ENCODE peak calls at places on chromosomes 3 and 15, in eight cellular contexts. One of them, this sample, is unnamed.

GRCh38 chr3:113698891-113699465 is 2.5 kb upstream of the USF3 start:
- DNase-seq in activated CD4-positive, alpha-beta T cell treated with anti-CD3 and anti-CD28 coated beads, Interleukin-2, amount 50 U/mL, for 48 hours: peak
- DNase-seq in body of pancreas: peak
- DNase-seq in stimulated activated CD4-positive, alpha-beta T cell treated with anti-CD3 and anti-CD28 coated beads, Interleukin-2, amount 100 ng/mL, for 4 hours: no peak
- DNase-seq in WERI-Rb-1: no peak
- DNase-seq in amniotic epithelial cell: no peak
- DNase-seq in HepG2: no peak
- DNase-seq in frontal cortex: peak
- DNase-seq in this sample: no peak

GRCh38 chr3:23992051-23992628 is 47.1 kb downstream of the NR1D2 start:
- DNase-seq in activated CD4-positive, alpha-beta T cell treated with anti-CD3 and anti-CD28 coated beads, Interleukin-2, amount 50 U/mL, for 48 hours: no peak
- DNase-seq in body of pancreas: no peak
- DNase-seq in stimulated activated CD4-positive, alpha-beta T cell treated with anti-CD3 and anti-CD28 coated beads, Interleukin-2, amount 100 ng/mL, for 4 hours: no peak
- DNase-seq in WERI-Rb-1: peak
- DNase-seq in amniotic epithelial cell: peak
- DNase-seq in HepG2: no peak
- DNase-seq in frontal cortex: peak
- DNase-seq in this sample: peak

GRCh38 chr3:157913751-157914150 is 192.5 kb downstream of the SHOX2 start:
- DNase-seq in activated CD4-positive, alpha-beta T cell treated with anti-CD3 and anti-CD28 coated beads, Interleukin-2, amount 50 U/mL, for 48 hours: no peak
- DNase-seq in body of pancreas: no peak
- DNase-seq in stimulated activated CD4-positive, alpha-beta T cell treated with anti-CD3 and anti-CD28 coated beads, Interleukin-2, amount 100 ng/mL, for 4 hours: no peak
- DNase-seq in WERI-Rb-1: no peak
- DNase-seq in amniotic epithelial cell: no peak
- DNase-seq in HepG2: no peak
- DNase-seq in frontal cortex: no peak
- DNase-seq in this sample: no peak

GRCh38 chr3:142468456-142468855 is 20.6 kb upstream of the XRN1 start:
- DNase-seq in activated CD4-positive, alpha-beta T cell treated with anti-CD3 and anti-CD28 coated beads, Interleukin-2, amount 50 U/mL, for 48 hours: no peak
- DNase-seq in body of pancreas: no peak
- DNase-seq in stimulated activated CD4-positive, alpha-beta T cell treated with anti-CD3 and anti-CD28 coated beads, Interleukin-2, amount 100 ng/mL, for 4 hours: no peak
- DNase-seq in WERI-Rb-1: no peak
- DNase-seq in amniotic epithelial cell: no peak
- DNase-seq in HepG2: no peak
- DNase-seq in frontal cortex: no peak
- DNase-seq in this sample: no peak

GRCh38 chr15:100781961-100782525 is 97.6 kb upstream of the ALDH1A3 start:
- DNase-seq in activated CD4-positive, alpha-beta T cell treated with anti-CD3 and anti-CD28 coated beads, Interleukin-2, amount 50 U/mL, for 48 hours: no peak
- DNase-seq in body of pancreas: no peak
- DNase-seq in stimulated activated CD4-positive, alpha-beta T cell treated with anti-CD3 and anti-CD28 coated beads, Interleukin-2, amount 100 ng/mL, for 4 hours: no peak
- DNase-seq in WERI-Rb-1: no peak
- DNase-seq in amniotic epithelial cell: no peak
- DNase-seq in HepG2: no peak
- DNase-seq in frontal cortex: no peak
- DNase-seq in this sample: no peak

GRCh38 chr3:178277605-178278004 is 258.6 kb upstream of the KCNMB2 start:
- DNase-seq in activated CD4-positive, alpha-beta T cell treated with anti-CD3 and anti-CD28 coated beads, Interleukin-2, amount 50 U/mL, for 48 hours: no peak
- DNase-seq in body of pancreas: peak
- DNase-seq in stimulated activated CD4-positive, alpha-beta T cell treated with anti-CD3 and anti-CD28 coated beads, Interleukin-2, amount 100 ng/mL, for 4 hours: no peak
- DNase-seq in WERI-Rb-1: no peak
- DNase-seq in amniotic epithelial cell: peak
- DNase-seq in HepG2: no peak
- DNase-seq in frontal cortex: no peak
- DNase-seq in this sample: no peak

GRCh38 chr3:12716605-12717121 is 42.4 kb downstream of the TMEM40 start:
- DNase-seq in activated CD4-positive, alpha-beta T cell treated with anti-CD3 and anti-CD28 coated beads, Interleukin-2, amount 50 U/mL, for 48 hours: no peak
- DNase-seq in body of pancreas: no peak
- DNase-seq in stimulated activated CD4-positive, alpha-beta T cell treated with anti-CD3 and anti-CD28 coated beads, Interleukin-2, amount 100 ng/mL, for 4 hours: no peak
- DNase-seq in WERI-Rb-1: no peak
- DNase-seq in amniotic epithelial cell: peak
- DNase-seq in HepG2: no peak
- DNase-seq in frontal cortex: no peak
- DNase-seq in this sample: no peak

GRCh38 chr3:150278843-150279341 is 129.2 kb upstream of the TSC22D2 start:
- DNase-seq in activated CD4-positive, alpha-beta T cell treated with anti-CD3 and anti-CD28 coated beads, Interleukin-2, amount 50 U/mL, for 48 hours: no peak
- DNase-seq in body of pancreas: no peak
- DNase-seq in stimulated activated CD4-positive, alpha-beta T cell treated with anti-CD3 and anti-CD28 coated beads, Interleukin-2, amount 100 ng/mL, for 4 hours: no peak
- DNase-seq in WERI-Rb-1: no peak
- DNase-seq in amniotic epithelial cell: no peak
- DNase-seq in HepG2: no peak
- DNase-seq in frontal cortex: no peak
- DNase-seq in this sample: no peak

GRCh38 chr3:179811321-179812095 is 158.7 kb downstream of the USP13 start:
- DNase-seq in activated CD4-positive, alpha-beta T cell treated with anti-CD3 and anti-CD28 coated beads, Interleukin-2, amount 50 U/mL, for 48 hours: peak
- DNase-seq in body of pancreas: peak
- DNase-seq in stimulated activated CD4-positive, alpha-beta T cell treated with anti-CD3 and anti-CD28 coated beads, Interleukin-2, amount 100 ng/mL, for 4 hours: no peak
- DNase-seq in WERI-Rb-1: peak
- DNase-seq in amniotic epithelial cell: peak
- DNase-seq in HepG2: peak
- DNase-seq in frontal cortex: peak
- DNase-seq in this sample: peak

GRCh38 chr3:165984589-165984988 is 147.4 kb upstream of the BCHE start:
- DNase-seq in activated CD4-positive, alpha-beta T cell treated with anti-CD3 and anti-CD28 coated beads, Interleukin-2, amount 50 U/mL, for 48 hours: no peak
- DNase-seq in body of pancreas: no peak
- DNase-seq in stimulated activated CD4-positive, alpha-beta T cell treated with anti-CD3 and anti-CD28 coated beads, Interleukin-2, amount 100 ng/mL, for 4 hours: no peak
- DNase-seq in WERI-Rb-1: no peak
- DNase-seq in amniotic epithelial cell: no peak
- DNase-seq in HepG2: no peak
- DNase-seq in frontal cortex: no peak
- DNase-seq in this sample: no peak

GRCh38 chr15:63909819-63910437 is 76.2 kb upstream of the HERC1 start:
- DNase-seq in activated CD4-positive, alpha-beta T cell treated with anti-CD3 and anti-CD28 coated beads, Interleukin-2, amount 50 U/mL, for 48 hours: no peak
- DNase-seq in body of pancreas: peak
- DNase-seq in stimulated activated CD4-positive, alpha-beta T cell treated with anti-CD3 and anti-CD28 coated beads, Interleukin-2, amount 100 ng/mL, for 4 hours: no peak
- DNase-seq in WERI-Rb-1: peak
- DNase-seq in amniotic epithelial cell: peak
- DNase-seq in HepG2: no peak
- DNase-seq in frontal cortex: no peak
- DNase-seq in this sample: peak

GRCh38 chr3:2454865-2455264 is 356.2 kb downstream of the CNTN4 start:
- DNase-seq in activated CD4-positive, alpha-beta T cell treated with anti-CD3 and anti-CD28 coated beads, Interleukin-2, amount 50 U/mL, for 48 hours: no peak
- DNase-seq in body of pancreas: no peak
- DNase-seq in stimulated activated CD4-positive, alpha-beta T cell treated with anti-CD3 and anti-CD28 coated beads, Interleukin-2, amount 100 ng/mL, for 4 hours: no peak
- DNase-seq in WERI-Rb-1: no peak
- DNase-seq in amniotic epithelial cell: no peak
- DNase-seq in HepG2: no peak
- DNase-seq in frontal cortex: no peak
- DNase-seq in this sample: no peak

GRCh38 chr3:60708191-60708975 is 542.9 kb downstream of the FHIT start:
- DNase-seq in activated CD4-positive, alpha-beta T cell treated with anti-CD3 and anti-CD28 coated beads, Interleukin-2, amount 50 U/mL, for 48 hours: no peak
- DNase-seq in body of pancreas: no peak
- DNase-seq in stimulated activated CD4-positive, alpha-beta T cell treated with anti-CD3 and anti-CD28 coated beads, Interleukin-2, amount 100 ng/mL, for 4 hours: no peak
- DNase-seq in WERI-Rb-1: no peak
- DNase-seq in amniotic epithelial cell: no peak
- DNase-seq in HepG2: no peak
- DNase-seq in frontal cortex: no peak
- DNase-seq in this sample: no peak

GRCh38 chr15:99965376-99965775 is 232.1 kb upstream of the LYSMD4 start:
- DNase-seq in activated CD4-positive, alpha-beta T cell treated with anti-CD3 and anti-CD28 coated beads, Interleukin-2, amount 50 U/mL, for 48 hours: no peak
- DNase-seq in body of pancreas: no peak
- DNase-seq in stimulated activated CD4-positive, alpha-beta T cell treated with anti-CD3 and anti-CD28 coated beads, Interleukin-2, amount 100 ng/mL, for 4 hours: no peak
- DNase-seq in WERI-Rb-1: no peak
- DNase-seq in amniotic epithelial cell: no peak
- DNase-seq in HepG2: no peak
- DNase-seq in frontal cortex: no peak
- DNase-seq in this sample: no peak

GRCh38 chr3:173825731-173826130 is 428.2 kb downstream of the NLGN1 start:
- DNase-seq in activated CD4-positive, alpha-beta T cell treated with anti-CD3 and anti-CD28 coated beads, Interleukin-2, amount 50 U/mL, for 48 hours: no peak
- DNase-seq in body of pancreas: no peak
- DNase-seq in stimulated activated CD4-positive, alpha-beta T cell treated with anti-CD3 and anti-CD28 coated beads, Interleukin-2, amount 100 ng/mL, for 4 hours: no peak
- DNase-seq in WERI-Rb-1: no peak
- DNase-seq in amniotic epithelial cell: no peak
- DNase-seq in HepG2: no peak
- DNase-seq in frontal cortex: no peak
- DNase-seq in this sample: no peak

GRCh38 chr3:129422897-129423296 is 5.5 kb downstream of the EFCAB12 start:
- DNase-seq in activated CD4-positive, alpha-beta T cell treated with anti-CD3 and anti-CD28 coated beads, Interleukin-2, amount 50 U/mL, for 48 hours: no peak
- DNase-seq in body of pancreas: no peak
- DNase-seq in stimulated activated CD4-positive, alpha-beta T cell treated with anti-CD3 and anti-CD28 coated beads, Interleukin-2, amount 100 ng/mL, for 4 hours: no peak
- DNase-seq in WERI-Rb-1: no peak
- DNase-seq in amniotic epithelial cell: no peak
- DNase-seq in HepG2: no peak
- DNase-seq in frontal cortex: no peak
- DNase-seq in this sample: no peak

GRCh38 chr3:161350916-161351315 is 20.4 kb downstream of the SPTSSB start:
- DNase-seq in activated CD4-positive, alpha-beta T cell treated with anti-CD3 and anti-CD28 coated beads, Interleukin-2, amount 50 U/mL, for 48 hours: no peak
- DNase-seq in body of pancreas: no peak
- DNase-seq in stimulated activated CD4-positive, alpha-beta T cell treated with anti-CD3 and anti-CD28 coated beads, Interleukin-2, amount 100 ng/mL, for 4 hours: no peak
- DNase-seq in WERI-Rb-1: no peak
- DNase-seq in amniotic epithelial cell: no peak
- DNase-seq in HepG2: no peak
- DNase-seq in frontal cortex: no peak
- DNase-seq in this sample: no peak

GRCh38 chr15:69414702-69415161 is 583 bp downstream of the KIF23 start:
- DNase-seq in activated CD4-positive, alpha-beta T cell treated with anti-CD3 and anti-CD28 coated beads, Interleukin-2, amount 50 U/mL, for 48 hours: peak
- DNase-seq in body of pancreas: no peak
- DNase-seq in stimulated activated CD4-positive, alpha-beta T cell treated with anti-CD3 and anti-CD28 coated beads, Interleukin-2, amount 100 ng/mL, for 4 hours: no peak
- DNase-seq in WERI-Rb-1: peak
- DNase-seq in amniotic epithelial cell: peak
- DNase-seq in HepG2: peak
- DNase-seq in frontal cortex: no peak
- DNase-seq in this sample: peak

GRCh38 chr3:142963266-142964149 is at the start of gene PAQR9:
- DNase-seq in activated CD4-positive, alpha-beta T cell treated with anti-CD3 and anti-CD28 coated beads, Interleukin-2, amount 50 U/mL, for 48 hours: peak
- DNase-seq in body of pancreas: no peak
- DNase-seq in stimulated activated CD4-positive, alpha-beta T cell treated with anti-CD3 and anti-CD28 coated beads, Interleukin-2, amount 100 ng/mL, for 4 hours: no peak
- DNase-seq in WERI-Rb-1: peak
- DNase-seq in amniotic epithelial cell: no peak
- DNase-seq in HepG2: peak
- DNase-seq in frontal cortex: peak
- DNase-seq in this sample: peak

GRCh38 chr15:78944202-78944625 is 632 bp downstream of the CTSH start:
- DNase-seq in activated CD4-positive, alpha-beta T cell treated with anti-CD3 and anti-CD28 coated beads, Interleukin-2, amount 50 U/mL, for 48 hours: no peak
- DNase-seq in body of pancreas: peak
- DNase-seq in stimulated activated CD4-positive, alpha-beta T cell treated with anti-CD3 and anti-CD28 coated beads, Interleukin-2, amount 100 ng/mL, for 4 hours: no peak
- DNase-seq in WERI-Rb-1: peak
- DNase-seq in amniotic epithelial cell: no peak
- DNase-seq in HepG2: no peak
- DNase-seq in frontal cortex: no peak
- DNase-seq in this sample: peak

GRCh38 chr15:19973718-19974117 is 567.9 kb downstream of the GOLGA6L6 start:
- DNase-seq in activated CD4-positive, alpha-beta T cell treated with anti-CD3 and anti-CD28 coated beads, Interleukin-2, amount 50 U/mL, for 48 hours: no peak
- DNase-seq in body of pancreas: no peak
- DNase-seq in stimulated activated CD4-positive, alpha-beta T cell treated with anti-CD3 and anti-CD28 coated beads, Interleukin-2, amount 100 ng/mL, for 4 hours: no peak
- DNase-seq in WERI-Rb-1: peak
- DNase-seq in amniotic epithelial cell: no peak
- DNase-seq in HepG2: no peak
- DNase-seq in frontal cortex: no peak
- DNase-seq in this sample: no peak

GRCh38 chr15:80121546-80121945 is 31.3 kb upstream of the FAH start:
- DNase-seq in activated CD4-positive, alpha-beta T cell treated with anti-CD3 and anti-CD28 coated beads, Interleukin-2, amount 50 U/mL, for 48 hours: no peak
- DNase-seq in body of pancreas: no peak
- DNase-seq in stimulated activated CD4-positive, alpha-beta T cell treated with anti-CD3 and anti-CD28 coated beads, Interleukin-2, amount 100 ng/mL, for 4 hours: no peak
- DNase-seq in WERI-Rb-1: no peak
- DNase-seq in amniotic epithelial cell: no peak
- DNase-seq in HepG2: no peak
- DNase-seq in frontal cortex: no peak
- DNase-seq in this sample: peak

GRCh38 chr3:134314588-134315285 is 59.5 kb downstream of the AMOTL2 start:
- DNase-seq in activated CD4-positive, alpha-beta T cell treated with anti-CD3 and anti-CD28 coated beads, Interleukin-2, amount 50 U/mL, for 48 hours: no peak
- DNase-seq in body of pancreas: no peak
- DNase-seq in stimulated activated CD4-positive, alpha-beta T cell treated with anti-CD3 and anti-CD28 coated beads, Interleukin-2, amount 100 ng/mL, for 4 hours: no peak
- DNase-seq in WERI-Rb-1: peak
- DNase-seq in amniotic epithelial cell: no peak
- DNase-seq in HepG2: no peak
- DNase-seq in frontal cortex: no peak
- DNase-seq in this sample: no peak

GRCh38 chr3:82087958-82088357 is 326.5 kb upstream of the GBE1 start:
- DNase-seq in activated CD4-positive, alpha-beta T cell treated with anti-CD3 and anti-CD28 coated beads, Interleukin-2, amount 50 U/mL, for 48 hours: no peak
- DNase-seq in body of pancreas: no peak
- DNase-seq in stimulated activated CD4-positive, alpha-beta T cell treated with anti-CD3 and anti-CD28 coated beads, Interleukin-2, amount 100 ng/mL, for 4 hours: no peak
- DNase-seq in WERI-Rb-1: no peak
- DNase-seq in amniotic epithelial cell: peak
- DNase-seq in HepG2: peak
- DNase-seq in frontal cortex: no peak
- DNase-seq in this sample: no peak

This sample was measured in NCI-H524.